ENCODE peak calls at places on chromosomes 7 and 10, in five cellular contexts. A, Q, H, E and Y are unnamed samples.

GRCh38 chr10:58856508-58857240 is 319.8 kb upstream of the PHYHIPL start:
- DNase-seq in A (no peak), Q (no peak), H (peak; percentile 95), E (peak; percentile 24), Y (peak; percentile 98)

GRCh38 chr7:150463461-150463860 is 13.0 kb downstream of the GIMAP8 start:
- DNase-seq in A (no peak), Q (no peak), H (no peak), E (no peak), Y (no peak)

GRCh38 chr7:94169682-94170081 is 165.5 kb upstream of the BET1 start:
- DNase-seq in A (no peak), Q (no peak), H (no peak), E (no peak), Y (no peak)

GRCh38 chr10:61217851-61218565 is 235.2 kb downstream of the TMEM26 start:
- DNase-seq in A (no peak), Q (no peak), H (no peak), E (no peak), Y (no peak)

GRCh38 chr10:62814901-62815372 is 1.2 kb downstream of the EGR2 start:
- DNase-seq in A (peak; percentile 51), Q (peak; percentile 67), H (peak; percentile 18), E (no peak), Y (peak; percentile 11)

GRCh38 chr10:26216949-26217395 is 398 bp downstream of the GAD2 start:
- DNase-seq in A (no peak), Q (no peak), H (no peak), E (no peak), Y (no peak)

GRCh38 chr10:27019827-27020226 is 80.5 kb downstream of the ANKRD26 start:
- DNase-seq in A (no peak), Q (no peak), H (no peak), E (no peak), Y (peak; percentile 8)

GRCh38 chr10:5529702-5530411 is 5.1 kb downstream of the CALML3 start:
- DNase-seq in A (peak; percentile 9), Q (peak; percentile 0), H (no peak), E (no peak), Y (no peak)

GRCh38 chr10:100027416-100027815 is 17.7 kb upstream of the DNMBP start:
- DNase-seq in A (no peak), Q (no peak), H (no peak), E (no peak), Y (no peak)

GRCh38 chr7:76230214-76230613 is 28.5 kb downstream of the SRRM3 start:
- DNase-seq in A (no peak), Q (no peak), H (no peak), E (no peak), Y (no peak)

GRCh38 chr7:26198133-26198780 is 2.3 kb downstream of the HNRNPA2B1 start:
- DNase-seq in A (no peak), Q (no peak), H (peak; percentile 59), E (no peak), Y (no peak)

GRCh38 chr7:137080516-137081203 is 212.2 kb downstream of the CHRM2 start:
- DNase-seq in A (no peak), Q (no peak), H (no peak), E (no peak), Y (peak; percentile 51)

GRCh38 chr7:96663457-96663856 is 46.2 kb downstream of the SEM1 start:
- DNase-seq in A (no peak), Q (no peak), H (no peak), E (no peak), Y (no peak)

GRCh38 chr10:108471420-108471819 is 1306.9 kb upstream of the SORCS1 start:
- DNase-seq in A (no peak), Q (no peak), H (no peak), E (no peak), Y (no peak)

GRCh38 chr10:63588436-63589180 is 67.4 kb downstream of the REEP3 start:
- DNase-seq in A (no peak), Q (no peak), H (peak; percentile 31), E (no peak), Y (peak; percentile 12)

GRCh38 chr7:572668-573495 is 53.2 kb upstream of the PDGFA start:
- DNase-seq in A (no peak), Q (no peak), H (no peak), E (no peak), Y (no peak)

GRCh38 chr7:117479480-117480224 is at the start of gene CFTR:
- DNase-seq in A (peak; percentile 71), Q (peak; percentile 88), H (no peak), E (no peak), Y (no peak)

GRCh38 chr7:95045236-95045923 is 138.0 kb downstream of the PPP1R9A start:
- DNase-seq in A (no peak), Q (no peak), H (peak; percentile 35), E (no peak), Y (no peak)

GRCh38 chr10:964988-965417 is 23.2 kb upstream of the GTPBP4 start:
- DNase-seq in A (no peak), Q (peak; percentile 47), H (no peak), E (no peak), Y (no peak)

GRCh38 chr10:5265139-5265538 is 68.5 kb downstream of the AKR1C4 start:
- DNase-seq in A (no peak), Q (no peak), H (no peak), E (no peak), Y (no peak)

DNA sequence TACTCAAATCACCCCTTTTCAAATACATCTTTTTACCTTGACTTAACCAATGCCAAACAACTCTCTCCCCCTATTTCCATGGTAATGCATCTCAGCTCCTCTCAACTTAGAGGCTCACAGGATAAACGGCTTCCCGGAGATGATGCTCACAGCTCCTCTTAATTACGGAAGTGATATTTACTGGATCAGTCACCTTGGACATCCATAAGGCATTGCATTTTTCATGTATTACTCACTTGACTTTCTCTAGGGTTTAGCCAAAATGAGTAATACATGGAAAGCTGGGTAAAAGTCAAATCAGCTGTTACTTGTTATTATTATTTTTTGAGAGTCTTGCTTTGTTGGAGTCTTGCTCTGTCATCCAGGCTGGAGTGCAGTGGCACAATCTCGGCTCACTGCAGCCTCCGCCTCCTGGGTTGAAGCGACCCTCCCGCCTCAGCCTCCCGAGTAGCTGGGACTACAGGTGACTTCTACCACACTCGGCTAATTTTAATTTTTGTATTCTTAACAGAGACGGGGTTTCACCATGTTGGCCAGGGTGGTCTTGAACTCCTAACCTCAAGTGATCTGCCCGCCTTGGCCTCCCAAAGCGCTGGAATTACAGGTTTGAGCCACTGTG is 73.3 kb upstream of the RHEB start:
- DNase-seq in A (no peak), Q (no peak), H (peak; percentile 96), E (peak; percentile 47), Y (peak; percentile 99)
- H3K4me1 ChIP-seq in A (no peaks in the 10 kb centered on the region), Q (no peaks in the 10 kb centered on the region), H (peaks cover 23% of the 10 kb centered on the region), E (peaks cover 54% of the 10 kb centered on the region), Y (peaks cover 22% of the 10 kb centered on the region)

GRCh38 chr10:103761075-103761920 is 94.1 kb downstream of the SH3PXD2A start:
- DNase-seq in A (no peak), Q (no peak), H (no peak), E (no peak), Y (peak; percentile 55)
- H3K4me1 ChIP-seq in A (peaks cover 50% of the 10 kb centered on the region), Q (peaks cover 74% of the 10 kb centered on the region), H (peaks cover 46% of the 10 kb centered on the region), E (peaks cover 66% of the 10 kb centered on the region), Y (peaks cover 77% of the 10 kb centered on the region)

DNA sequence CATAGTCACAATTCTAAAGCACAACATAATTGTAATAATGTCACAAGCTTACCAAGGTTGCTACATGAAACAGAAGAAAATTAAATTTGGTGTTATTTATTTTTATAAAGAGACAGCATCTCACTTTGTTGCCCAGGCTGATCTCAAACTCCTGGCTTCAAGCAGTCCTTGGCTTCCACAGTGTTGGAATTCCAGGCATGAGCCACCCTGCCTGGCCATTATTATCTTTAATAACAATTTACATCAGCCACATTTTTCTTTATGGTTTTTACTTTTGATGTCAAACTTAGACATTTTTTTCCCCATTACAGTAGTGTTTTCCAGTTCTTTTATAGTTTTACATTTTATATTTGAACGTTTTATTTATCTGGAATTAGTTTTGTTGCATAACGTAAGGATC is 46.7 kb downstream of the BMPR1A start:
- DNase-seq in A (no peak), Q (no peak), H (peak; percentile 24), E (no peak), Y (no peak)
- H3K4me1 ChIP-seq in A (peaks cover 9% of the 10 kb centered on the region), Q (peaks cover 4% of the 10 kb centered on the region), H (peaks cover 23% of the 10 kb centered on the region), E (no peaks in the 10 kb centered on the region), Y (peaks cover 6% of the 10 kb centered on the region)

GRCh38 chr10:119286516-119286915 is 79.1 kb downstream of the GRK5 start:
- DNase-seq in A (no peak), Q (no peak), H (no peak), E (no peak), Y (no peak)

GRCh38 chr10:119285495-119286267 is 78.3 kb downstream of the GRK5 start:
- DNase-seq in A (peak; percentile 39), Q (no peak), H (no peak), E (no peak), Y (no peak)

GRCh38 chr10:119283387-119283786 is 76.0 kb downstream of the GRK5 start:
- DNase-seq in A (no peak), Q (no peak), H (no peak), E (no peak), Y (no peak)

GRCh38 chr10:119283818-119284217 is 76.4 kb downstream of the GRK5 start:
- DNase-seq in A (no peak), Q (no peak), H (no peak), E (no peak), Y (no peak)

GRCh38 chr10:119284679-119285096 is 77.3 kb downstream of the GRK5 start:
- DNase-seq in A (no peak), Q (no peak), H (no peak), E (no peak), Y (no peak)
- H3K4me1 ChIP-seq in A (peaks cover 66% of the 10 kb centered on the region), Q (peaks cover 92% of the 10 kb centered on the region), H (peaks cover 6% of the 10 kb centered on the region), E (peaks cover 29% of the 10 kb centered on the region), Y (peaks cover 5% of the 10 kb centered on the region)